ENCODE peak calls at places on chromosomes 12 and 14, in seven cellular contexts. W is CD8-positive, alpha-beta T cell; F is body of pancreas; L is WERI-Rb-1; N is psoas muscle; T is heart right ventricle; A is colonic mucosa. Y is an unnamed sample. For H3K36me3, the result is how much of the 10 kb centered on the place peaks cover.

GRCh38 chr14:101055776-101056374 is 152.4 kb upstream of the RTL1 start:
- DNase-seq in W (no peak), F (no peak), L (no peak), N (no peak), T (no peak), A (no peak), Y (no peak)

GRCh38 chr14:89429206-89430091 is 12.4 kb upstream of the FOXN3 start:
- DNase-seq in W (peak), F (peak), L (no peak), N (no peak), T (no peak), A (no peak), Y (no peak)

GRCh38 chr12:45282411-45282810 is 66.5 kb downstream of the ANO6 start:
- DNase-seq in W (no peak), F (no peak), L (no peak), N (no peak), T (no peak), A (peak), Y (no peak)

GRCh38 chr12:561908-562593 is 101.2 kb downstream of the NINJ2 start:
- DNase-seq in W (no peak), F (no peak), L (no peak), N (peak), T (no peak), A (no peak), Y (no peak)

GRCh38 chr14:66701813-66702212 is 193.9 kb downstream of the GPHN start:
- DNase-seq in W (no peak), F (no peak), L (no peak), N (no peak), T (no peak), A (no peak), Y (no peak)

GRCh38 chr14:60622920-60623263 is 26.4 kb downstream of the SIX1 start:
- DNase-seq in W (no peak), F (no peak), L (no peak), N (no peak), T (no peak), A (no peak), Y (no peak)

GRCh38 chr14:104091927-104092771 is 6.6 kb downstream of the ASPG start:
- DNase-seq in W (no peak), F (peak), L (no peak), N (peak), T (no peak), A (peak), Y (peak)

GRCh38 chr12:130083746-130084145 is 78.5 kb upstream of the FZD10 start:
- DNase-seq in W (no peak), F (no peak), L (no peak), N (no peak), T (no peak), A (no peak), Y (no peak)

GRCh38 chr12:25328082-25328712 is 77.5 kb upstream of the KRAS start:
- DNase-seq in W (no peak), F (peak), L (no peak), N (no peak), T (no peak), A (peak), Y (no peak)

GRCh38 chr12:123271182-123271491 is 519 bp downstream of the CDK2AP1 start:
- DNase-seq in W (peak), F (peak), L (peak), N (peak), T (peak), A (peak), Y (peak)
- H3K4me3 ChIP-seq in W (no peak), F (no peak), L (peak), N (peak), T (peak), A (peak), Y (peak)

GRCh38 chr12:13011098-13011497 is 11.0 kb upstream of the HEBP1 start:
- DNase-seq in W (no peak), F (no peak), L (no peak), N (no peak), T (no peak), A (no peak), Y (no peak)
- H3K36me3 ChIP-seq in W (under half), F (under half), L (under half), N (under half), T (under half), A (under half), Y (under half)

GRCh38 chr12:81758421-81759214 is 532 bp downstream of the PPFIA2 start:
- DNase-seq in W (no peak), F (peak), L (peak), N (peak), T (peak), A (no peak), Y (peak)
- H3K4me3 ChIP-seq in W (peak), F (no peak), L (peak), N (peak), T (peak), A (peak), Y (peak)

GRCh38 chr14:96915478-96915877 is 118.3 kb downstream of the VRK1 start:
- DNase-seq in W (no peak), F (no peak), L (no peak), N (no peak), T (no peak), A (no peak), Y (no peak)

GRCh38 chr14:96914729-96915128 is 117.5 kb downstream of the VRK1 start:
- DNase-seq in W (no peak), F (no peak), L (no peak), N (no peak), T (no peak), A (no peak), Y (no peak)

GRCh38 chr14:96916751-96917150 is 119.6 kb downstream of the VRK1 start:
- DNase-seq in W (no peak), F (no peak), L (no peak), N (no peak), T (no peak), A (no peak), Y (no peak)

GRCh38 chr14:96909841-96910364 is 112.7 kb downstream of the VRK1 start:
- DNase-seq in W (no peak), F (no peak), L (no peak), N (no peak), T (no peak), A (no peak), Y (no peak)

GRCh38 chr14:96911499-96912130 is 114.4 kb downstream of the VRK1 start:
- DNase-seq in W (no peak), F (no peak), L (no peak), N (no peak), T (no peak), A (no peak), Y (no peak)
- H3K36me3 ChIP-seq in W (under half), F (under half), L (under half), N (under half), T (under half), A (under half), Y (under half)

DNA sequence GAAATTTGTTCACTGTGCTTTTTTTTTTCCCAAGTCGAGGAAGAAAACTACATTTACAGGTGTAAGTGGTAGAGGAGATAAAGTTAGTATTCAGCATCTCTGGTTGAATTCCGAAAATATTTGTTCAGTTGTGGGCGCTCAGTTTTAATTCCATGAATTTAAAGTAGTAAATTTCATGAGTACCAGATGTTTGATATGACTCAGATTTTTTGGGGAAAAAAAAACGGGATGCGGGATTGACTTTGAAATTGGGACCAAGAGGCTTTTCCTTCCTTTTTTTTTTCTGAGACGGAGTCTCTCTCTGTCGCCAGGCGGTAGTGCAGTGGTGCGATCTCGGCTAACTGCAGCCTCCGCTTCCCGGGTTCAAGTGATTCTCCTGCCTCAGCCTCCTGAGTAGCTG is 1.6 kb downstream of the TULP3 start:
- DNase-seq in W (no peak), F (no peak), L (no peak), N (no peak), T (no peak), A (no peak), Y (no peak)
- H3K4me3 ChIP-seq in W (no peak), F (no peak), L (no peak), N (peak), T (no peak), A (no peak), Y (no peak)

GRCh38 chr12:54352022-54352531 is 12.2 kb downstream of the GPR84 start:
- DNase-seq in W (peak), F (peak), L (peak), N (peak), T (peak), A (no peak), Y (peak)
- H3K36me3 ChIP-seq in W (under half), F (under half), L (under half), N (under half), T (under half), A (under half), Y (under half)

GRCh38 chr12:44019118-44019517 is 183.2 kb downstream of the TMEM117 start:
- DNase-seq in W (no peak), F (no peak), L (no peak), N (no peak), T (no peak), A (no peak), Y (no peak)

GRCh38 chr12:44021471-44021971 is 185.6 kb downstream of the TMEM117 start:
- DNase-seq in W (no peak), F (no peak), L (no peak), N (no peak), T (no peak), A (no peak), Y (no peak)
- H3K4me3 ChIP-seq in W (no peak), F (no peak), L (no peak), N (no peak), T (no peak), A (no peak), Y (no peak)

DNA sequence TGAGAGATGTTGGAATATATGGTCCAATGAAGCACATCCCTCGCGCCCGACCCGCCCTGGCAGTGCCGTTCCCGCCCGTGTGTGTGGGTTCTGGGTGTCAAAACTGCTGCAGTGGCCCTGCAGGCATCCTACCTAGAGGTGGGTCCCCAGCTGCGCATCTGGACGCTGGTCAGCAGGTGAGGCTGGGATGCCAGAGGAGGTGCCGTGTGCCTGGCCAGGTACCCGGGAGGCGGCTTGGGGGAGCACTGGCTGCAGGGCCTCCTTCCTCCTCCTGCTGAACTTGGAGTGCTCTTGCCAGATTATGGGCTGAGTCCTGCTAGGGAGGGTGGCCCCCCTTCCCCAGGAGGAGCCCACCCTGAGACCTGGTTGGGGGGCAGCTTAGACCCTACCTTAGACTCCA is 5.2 kb downstream of the MTA1 start:
- DNase-seq in W (no peak), F (no peak), L (no peak), N (no peak), T (no peak), A (no peak), Y (peak)
- H3K36me3 ChIP-seq in W (under half), F (under half), L (under half), N (under half), T (under half), A (under half), Y (under half)

GRCh38 chr14:75282166-75282547 is 3.5 kb downstream of the FOS start:
- DNase-seq in W (no peak), F (peak), L (no peak), N (no peak), T (no peak), A (no peak), Y (no peak)
- H3K4me3 ChIP-seq in W (no peak), F (no peak), L (no peak), N (no peak), T (no peak), A (no peak), Y (no peak)

GRCh38 chr14:77554816-77555599 is 56.4 kb upstream of the ISM2 start:
- DNase-seq in W (no peak), F (no peak), L (no peak), N (no peak), T (no peak), A (no peak), Y (no peak)

GRCh38 chr14:77554207-77554606 is 55.6 kb upstream of the ISM2 start:
- DNase-seq in W (no peak), F (no peak), L (no peak), N (no peak), T (no peak), A (no peak), Y (no peak)

GRCh38 chr14:77556946-77557345 is 58.3 kb upstream of the ISM2 start:
- DNase-seq in W (no peak), F (no peak), L (no peak), N (no peak), T (no peak), A (no peak), Y (no peak)

GRCh38 chr14:77559381-77559780 is 57.1 kb downstream of the SPTLC2 start:
- DNase-seq in W (no peak), F (no peak), L (no peak), N (no peak), T (no peak), A (no peak), Y (no peak)

DNA sequence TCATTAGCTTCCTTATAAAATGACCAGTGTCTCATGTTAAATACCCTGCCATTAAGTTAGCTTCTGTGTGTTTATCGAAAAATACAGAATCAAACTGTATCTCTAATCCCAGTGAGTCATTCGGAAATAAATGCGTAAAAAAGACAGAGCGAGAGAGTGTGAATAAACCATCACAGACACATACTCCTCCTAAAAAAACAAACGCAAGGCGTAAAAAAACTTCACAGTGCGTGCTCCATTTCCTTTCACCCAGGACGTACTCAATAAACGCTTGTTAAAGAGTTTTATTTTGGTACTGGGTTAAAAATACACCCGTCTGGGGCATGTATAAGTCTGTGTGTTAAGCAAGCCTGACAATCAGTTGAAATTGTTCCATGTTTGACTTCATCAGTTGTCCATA is 58.8 kb upstream of the ISM2 start:
- DNase-seq in W (no peak), F (no peak), L (no peak), N (no peak), T (no peak), A (no peak), Y (no peak)
- H3K36me3 ChIP-seq in W (under half), F (under half), L (under half), N (under half), T (half or more), A (under half), Y (under half)